ENCODE peak calls at places on chromosomes 12 and 14, in four cellular contexts. S is K562, M is HepG2, N is GM12878. O is an unnamed sample.

GRCh38 chr12:121830588-121831265 is 26.9 kb downstream of the SETD1B start:
- DNase-seq in M (no peak), N (no peak), S (no peak), O (no peak)

GRCh38 chr12:71947645-71948105 is 9.0 kb downstream of the TPH2 start:
- DNase-seq in N (no peak), M (peak), S (no peak), O (peak)

GRCh38 chr12:3341594-3341993 is 149.4 kb upstream of the PRMT8 start:
- DNase-seq in M (no peak), N (no peak), S (no peak), O (no peak)

GRCh38 chr14:77642407-77642806 is 26.0 kb upstream of the SPTLC2 start:
- DNase-seq in N (no peak), S (no peak), M (no peak), O (no peak)

GRCh38 chr14:61212546-61212945 is 68.6 kb downstream of the TMEM30B start:
- DNase-seq in N (no peak), S (no peak), M (no peak), O (no peak)

GRCh38 chr12:67991158-67991557 is 1.9 kb downstream of the IFNG-AS1 start:
- DNase-seq in M (no peak), N (no peak), S (no peak), O (no peak)

GRCh38 chr14:98470663-98471062 is 801.3 kb downstream of the BCL11B start:
- DNase-seq in S (no peak), N (no peak), M (no peak), O (no peak)

GRCh38 chr12:22935501-22935900 is 310.5 kb downstream of the ETNK1 start:
- DNase-seq in N (no peak), M (no peak), S (no peak), O (no peak)

GRCh38 chr12:78035913-78036658 is 205.4 kb downstream of the NAV3 start:
- DNase-seq in N (no peak), S (no peak), M (no peak), O (no peak)

GRCh38 chr12:79858518-79858917 is 76.4 kb downstream of the PPP1R12A start:
- DNase-seq in S (no peak), N (no peak), M (peak), O (no peak)

GRCh38 chr14:33782923-33783322 is 168.0 kb downstream of the EGLN3 start:
- DNase-seq in S (no peak), M (no peak), N (no peak), O (no peak)

GRCh38 chr12:3436496-3437060 is 54.4 kb upstream of the PRMT8 start:
- DNase-seq in N (no peak), S (no peak), M (no peak), O (no peak)

GRCh38 chr12:54991161-54991991 is 6.8 kb upstream of the TESPA1 start:
- DNase-seq in N (peak), S (no peak), M (no peak), O (no peak)

GRCh38 chr12:63991036-63991547 is 146.6 kb downstream of the SRGAP1 start:
- DNase-seq in S (no peak), N (no peak), M (no peak), O (no peak)

GRCh38 chr12:30440826-30441602 is 254.7 kb downstream of the IPO8 start:
- DNase-seq in S (peak), M (peak), N (no peak), O (peak)

GRCh38 chr14:95943699-95944098 is 67.1 kb downstream of the TUNAR start:
- DNase-seq in N (no peak), M (no peak), S (no peak), O (no peak)

GRCh38 chr14:59305836-59306555 is 117.5 kb downstream of the DAAM1 start:
- DNase-seq in M (peak), S (no peak), N (no peak), O (no peak)

GRCh38 chr12:94098466-94098865 is 49.9 kb upstream of the PLXNC1 start:
- DNase-seq in N (no peak), S (no peak), M (no peak), O (no peak)

GRCh38 chr14:23547924-23548323 is 3.6 kb downstream of the ZFHX2 start:
- DNase-seq in N (no peak), M (no peak), S (no peak), O (no peak)

GRCh38 chr14:61266436-61267220 is 14.5 kb downstream of the TMEM30B start:
- DNase-seq in N (no peak), M (no peak), S (no peak), O (no peak)

GRCh38 chr14:44700184-44700583 is 193.1 kb upstream of the FSCB start:
- DNase-seq in M (no peak), S (no peak), N (no peak), O (no peak)

GRCh38 chr14:76772300-76773187 is 11.3 kb downstream of the VASH1 start:
- DNase-seq in N (no peak), S (peak), M (no peak), O (no peak)

GRCh38 chr14:95993768-95994592 is 45.2 kb upstream of the C14orf132 start:
- DNase-seq in N (peak), S (peak), M (peak), O (no peak)

GRCh38 chr12:54279227-54279631 is 693 bp downstream of the CBX5 start:
- DNase-seq in N (no peak), M (no peak), S (no peak), O (no peak)

GRCh38 chr14:59428581-59429012 is 36.6 kb downstream of the GPR135 start:
- DNase-seq in M (no peak), S (no peak), N (no peak), O (no peak)

GRCh38 chr12:22835431-22835830 is 210.5 kb downstream of the ETNK1 start:
- DNase-seq in N (no peak), M (no peak), S (no peak), O (no peak)

GRCh38 chr12:95789126-95790024 is 1.2 kb downstream of the NTN4 start:
- DNase-seq in N (no peak), S (no peak), M (no peak), O (peak)

GRCh38 chr12:124677552-124678356 is 110.3 kb upstream of the NCOR2 start:
- DNase-seq in M (no peak), S (no peak), N (no peak), O (no peak)

GRCh38 chr12:25550186-25550585 is 2.9 kb downstream of the LMNTD1 start:
- DNase-seq in S (no peak), N (no peak), M (no peak), O (no peak)

GRCh38 chr12:72747460-72747859 is 475.3 kb downstream of the TRHDE start:
- DNase-seq in M (no peak), S (no peak), N (no peak), O (no peak)

GRCh38 chr12:50039151-50039835 is 14.0 kb upstream of the RACGAP1 start:
- DNase-seq in S (peak), N (no peak), M (peak), O (peak)

GRCh38 chr12:111438501-111438900 is 32.8 kb downstream of the SH2B3 start:
- DNase-seq in S (no peak), N (no peak), M (no peak), O (no peak)

GRCh38 chr12:56601503-56601902 is 28.6 kb downstream of the BAZ2A start:
- DNase-seq in N (no peak), M (no peak), S (peak), O (peak)

GRCh38 chr12:121966959-121967358 is 48.6 kb downstream of the CFAP251 start:
- DNase-seq in M (no peak), S (no peak), N (no peak), O (no peak)

GRCh38 chr12:19970116-19970515 is 398.2 kb upstream of the PDE3A start:
- DNase-seq in S (no peak), N (no peak), M (no peak), O (no peak)

GRCh38 chr14:97634786-97635185 is 837.6 kb downstream of the VRK1 start:
- DNase-seq in S (no peak), M (no peak), N (no peak), O (no peak)

DNA sequence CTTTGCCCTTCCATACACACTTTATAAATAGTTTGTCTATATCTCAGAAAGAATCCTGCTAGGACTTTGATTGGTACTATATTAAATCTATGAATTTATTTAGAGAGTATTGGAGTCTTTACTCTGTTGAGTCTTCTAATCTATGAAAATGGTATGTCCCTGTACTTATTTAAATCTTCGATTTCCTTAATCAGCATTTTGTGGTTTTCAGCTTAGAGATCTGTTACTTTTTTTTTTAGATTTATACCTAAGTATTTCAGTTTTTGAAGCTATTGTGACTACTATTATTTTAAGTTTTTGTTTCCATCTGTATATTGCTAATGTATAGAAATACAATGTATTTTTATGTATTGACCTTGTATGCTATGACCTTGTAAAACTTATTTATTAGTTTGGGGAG is 13.4 kb upstream of the IFI27L2 start:
- DNase-seq in S (no peak), M (no peak), N (no peak), O (no peak)
- TF ChIP-seq TCF7 in S (no peak), M (no peak), N (no peak), O (no peak)

DNA sequence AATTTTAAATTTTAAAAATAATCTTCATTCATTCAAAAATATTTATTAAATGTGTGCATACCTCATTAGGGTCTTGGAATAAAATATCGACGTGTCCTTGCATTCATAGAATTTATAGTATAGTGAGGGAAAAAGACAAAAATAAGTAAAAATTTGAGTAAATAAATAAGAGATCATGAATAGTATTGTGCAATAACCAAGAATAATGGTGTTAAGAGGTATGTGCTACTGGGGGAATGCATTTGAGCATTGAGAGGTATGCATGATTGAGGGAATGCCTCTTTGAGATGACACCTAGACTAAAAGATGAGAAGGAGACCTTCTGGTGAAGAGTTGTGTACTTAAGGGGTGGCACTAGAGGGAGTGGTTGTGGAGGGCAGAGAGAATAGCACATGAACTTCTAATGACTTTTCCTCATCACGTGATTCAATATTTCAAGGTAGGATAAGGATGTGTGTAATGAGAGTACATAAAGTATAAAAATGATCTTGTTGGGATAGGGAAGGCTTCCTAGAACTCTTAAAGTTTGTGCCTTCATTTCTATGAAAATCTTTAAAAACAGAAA is 18.8 kb upstream of the CATSPERB start:
- DNase-seq in M (no peak), S (no peak), N (no peak), O (no peak)
- TF ChIP-seq TCF7 in M (no peak), S (no peak), N (no peak), O (no peak)

DNA sequence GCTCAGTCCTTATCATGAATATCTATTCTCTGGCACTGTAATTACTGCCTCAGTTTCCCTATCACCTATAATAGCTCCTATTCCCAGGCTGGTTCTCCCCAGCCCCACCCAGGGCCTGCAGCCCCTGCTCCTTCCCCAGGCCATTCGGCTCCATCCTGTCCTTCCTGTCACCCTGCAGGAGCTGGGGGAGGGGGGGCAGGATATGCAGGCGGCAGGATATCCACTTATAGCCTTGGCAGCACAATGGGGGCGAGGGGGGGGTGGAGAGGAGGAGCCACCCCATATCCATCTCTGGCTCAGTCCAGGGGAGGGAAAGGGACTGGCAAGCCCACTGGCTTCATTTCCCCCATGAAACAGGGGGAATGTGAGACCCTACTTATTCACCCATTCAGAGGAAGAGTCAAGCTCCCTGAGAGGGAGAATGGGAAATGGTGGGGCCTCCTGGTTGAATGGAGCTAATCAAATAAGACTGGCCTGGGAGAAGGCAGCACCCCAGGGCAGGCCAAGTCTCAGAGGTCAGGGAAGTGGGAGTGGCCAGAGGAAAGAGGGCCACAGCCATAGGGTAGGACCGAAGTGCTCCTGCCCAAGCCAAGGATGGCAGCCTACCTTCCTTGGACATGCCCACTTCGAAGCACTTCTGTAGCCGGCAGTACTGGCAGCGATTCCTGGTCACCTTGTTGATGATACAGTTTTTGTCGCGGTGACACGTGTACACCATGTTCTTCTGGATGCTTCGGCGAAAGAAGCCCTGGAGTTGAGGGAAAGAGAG is 7.8 kb upstream of the ITGB7 start:
- DNase-seq in N (no peak), M (no peak), S (no peak), O (no peak)
- TF ChIP-seq TCF7 in N (no peak), M (no peak), S (no peak), O (no peak)

DNA sequence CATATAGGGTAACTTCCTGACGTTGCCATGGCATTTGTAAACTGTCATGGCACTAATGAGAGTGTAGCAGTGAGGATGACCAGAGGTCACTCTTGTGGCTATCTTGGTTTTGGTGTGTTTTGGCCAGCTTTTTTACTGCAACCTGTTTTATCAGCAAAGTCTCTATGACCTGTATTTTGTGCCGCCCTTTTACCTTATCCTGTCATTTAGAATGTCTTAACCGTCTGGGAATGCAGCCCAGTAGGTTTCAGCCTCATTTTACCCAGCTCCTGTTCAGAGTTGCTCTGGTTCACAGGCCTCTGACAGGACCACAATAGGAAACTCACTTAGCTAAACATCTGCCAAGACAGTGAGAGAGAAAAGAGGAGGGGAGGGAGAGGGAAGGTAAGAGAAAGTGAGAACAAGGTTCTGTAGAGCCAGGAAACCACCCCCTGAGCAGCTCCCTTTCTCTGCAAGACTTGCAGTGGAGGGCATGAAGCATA is 64.8 kb upstream of the PLEKHG3 start:
- DNase-seq in N (no peak), S (no peak), M (no peak), O (no peak)
- TF ChIP-seq TCF7 in N (no peak), S (no peak), M (no peak), O (no peak)

O was measured in WTC11.